ENCODE peak calls at places on chromosomes 1 and 21, in ten cellular contexts. U, C, B, T, N, E, P, Z, G and A are unnamed samples.

GRCh38 chr1:94014635-94015488 is 105.6 kb upstream of the GCLM start:
- DNase-seq in U (no peak), C (no peak), B (no peak), T (no peak), N (no peak), E (no peak), P (no peak), Z (peak; percentile 80), G (no peak), A (no peak)

GRCh38 chr21:26806734-26807372 is 38.4 kb downstream of the ADAMTS1 start:
- DNase-seq in U (no peak), C (no peak), B (no peak), T (no peak), N (no peak), E (no peak), P (peak; percentile 24), Z (peak; percentile 87), G (no peak), A (no peak)

GRCh38 chr1:19342894-19343616 is 30.9 kb downstream of the SLC66A1 start:
- DNase-seq in U (no peak), C (no peak), B (no peak), T (no peak), N (no peak), E (no peak), P (no peak), Z (no peak), G (no peak), A (no peak)

GRCh38 chr1:76337777-76338176 is 263.2 kb downstream of the ST6GALNAC3 start:
- DNase-seq in U (no peak), C (no peak), B (no peak), T (no peak), N (no peak), E (no peak), P (no peak), Z (no peak), G (no peak), A (no peak)

GRCh38 chr1:4113897-4114296 is 213.8 kb upstream of the C1orf174 start:
- DNase-seq in U (no peak), C (no peak), B (no peak), T (no peak), N (no peak), E (no peak), P (no peak), Z (no peak), G (no peak), A (no peak)

GRCh38 chr21:29382029-29382654 is 83.4 kb downstream of the BACH1 start:
- DNase-seq in U (no peak), C (no peak), B (no peak), T (no peak), N (no peak), E (no peak), P (peak; percentile 87), Z (peak; percentile 61), G (no peak), A (no peak)

GRCh38 chr1:209652121-209652742 is at the start of gene LAMB3:
- DNase-seq in U (no peak), C (peak; percentile 92), B (no peak), T (no peak), N (no peak), E (no peak), P (peak; percentile 95), Z (no peak), G (no peak), A (no peak)

GRCh38 chr1:23593042-23593521 is 33.8 kb upstream of the ID3 start:
- DNase-seq in U (no peak), C (no peak), B (no peak), T (no peak), N (no peak), E (no peak), P (peak; percentile 77), Z (no peak), G (no peak), A (no peak)

GRCh38 chr1:116880952-116881351 is 28.8 kb upstream of the PTGFRN start:
- DNase-seq in U (no peak), C (no peak), B (peak; percentile 42), T (no peak), N (no peak), E (no peak), P (no peak), Z (no peak), G (no peak), A (no peak)

GRCh38 chr1:163195728-163196448 is 6.8 kb downstream of the RGS5 start:
- DNase-seq in U (no peak), C (no peak), B (no peak), T (no peak), N (no peak), E (no peak), P (no peak), Z (peak; percentile 30), G (no peak), A (no peak)

DNA sequence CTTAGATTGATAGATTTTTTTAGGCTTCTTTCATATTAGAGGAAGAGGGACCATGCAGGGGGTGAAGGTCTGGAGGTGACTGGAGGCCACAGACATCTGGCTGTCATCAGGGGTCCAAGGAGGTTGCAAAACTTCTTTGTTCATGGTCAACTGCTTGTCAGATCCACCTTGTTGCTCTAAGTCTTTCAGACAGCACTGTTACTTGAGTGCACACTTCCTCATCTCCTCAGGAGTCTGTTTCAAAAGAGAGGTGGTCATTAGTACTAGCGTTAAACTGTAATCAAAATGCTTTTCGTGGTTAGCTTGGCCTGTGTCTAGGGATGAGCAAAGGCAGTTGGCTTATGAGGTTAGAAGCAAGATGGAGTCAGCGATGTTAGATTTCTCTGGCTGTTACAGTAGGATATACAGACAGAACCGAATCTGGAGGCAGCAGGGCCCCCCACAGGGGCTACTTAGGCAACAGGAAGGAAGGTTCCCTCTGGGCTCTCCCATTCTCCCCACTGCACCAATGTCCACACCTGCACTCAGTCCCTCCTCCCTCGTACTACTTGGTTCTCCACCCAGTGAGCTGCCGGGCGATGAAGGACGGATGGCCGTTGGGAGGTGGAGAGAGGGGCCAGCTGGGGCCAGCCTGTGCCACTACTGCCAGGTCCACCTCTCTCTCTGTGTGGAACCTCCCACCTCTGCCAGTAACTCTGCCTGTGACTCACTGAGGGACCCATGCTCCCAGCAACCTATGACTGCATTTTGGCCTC is 57.2 kb downstream of the TOR1AIP2 start:
- DNase-seq in U (no peak), C (no peak), B (no peak), T (no peak), N (no peak), E (no peak), P (no peak), Z (no peak), G (no peak), A (no peak)
- TF ChIP-seq CTCF in U (no peak), C (no peak), B (no peak), T (no peak), N (no peak), E (no peak), P (no peak), Z (no peak), G (no peak), A (no peak)

GRCh38 chr1:170068923-170069322 is 5.6 kb downstream of the KIFAP3 start:
- DNase-seq in U (no peak), C (no peak), B (no peak), T (no peak), N (no peak), E (no peak), P (no peak), Z (no peak), G (no peak), A (no peak)

GRCh38 chr1:170071378-170071777 is 3.1 kb downstream of the KIFAP3 start:
- DNase-seq in U (no peak), C (no peak), B (no peak), T (no peak), N (no peak), E (no peak), P (no peak), Z (no peak), G (no peak), A (no peak)

GRCh38 chr1:170063109-170063826 is 11.2 kb downstream of the KIFAP3 start:
- DNase-seq in U (no peak), C (no peak), B (no peak), T (no peak), N (no peak), E (no peak), P (peak; percentile 82), Z (peak; percentile 55), G (no peak), A (no peak)

DNA sequence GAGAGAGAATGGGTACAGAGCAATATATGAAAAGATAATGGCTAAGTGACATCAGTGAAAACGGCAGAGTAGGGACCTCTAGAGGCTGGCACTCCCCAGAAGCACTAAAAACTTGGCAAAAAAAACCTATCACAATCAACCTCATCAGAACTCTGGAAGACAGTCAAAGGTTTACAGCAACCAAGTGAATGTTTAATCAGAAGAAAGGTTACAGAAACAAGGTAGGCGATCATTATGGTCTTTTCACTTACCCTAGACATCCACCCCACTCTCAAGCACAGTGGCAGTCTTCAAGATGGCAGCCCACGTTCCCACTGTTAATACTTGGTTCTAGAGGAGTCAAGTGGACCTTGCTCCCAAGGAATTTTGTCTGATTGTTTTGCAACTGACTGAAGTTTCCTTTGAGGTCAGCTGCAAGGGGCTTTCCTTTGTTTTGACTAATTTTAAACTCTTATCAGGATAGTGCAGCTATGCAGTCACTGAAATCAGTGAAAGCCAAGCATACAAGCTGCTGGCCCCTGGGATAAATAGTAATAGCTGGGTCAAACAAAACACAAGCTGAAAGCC is 7.2 kb downstream of the KIFAP3 start:
- DNase-seq in U (no peak), C (peak; percentile 22), B (no peak), T (no peak), N (no peak), E (no peak), P (no peak), Z (no peak), G (no peak), A (no peak)
- TF ChIP-seq CTCF in U (no peak), C (no peak), B (no peak), T (peak; percentile 9), N (peak; percentile 15), E (no peak), P (no peak), Z (no peak), G (no peak), A (no peak)

DNA sequence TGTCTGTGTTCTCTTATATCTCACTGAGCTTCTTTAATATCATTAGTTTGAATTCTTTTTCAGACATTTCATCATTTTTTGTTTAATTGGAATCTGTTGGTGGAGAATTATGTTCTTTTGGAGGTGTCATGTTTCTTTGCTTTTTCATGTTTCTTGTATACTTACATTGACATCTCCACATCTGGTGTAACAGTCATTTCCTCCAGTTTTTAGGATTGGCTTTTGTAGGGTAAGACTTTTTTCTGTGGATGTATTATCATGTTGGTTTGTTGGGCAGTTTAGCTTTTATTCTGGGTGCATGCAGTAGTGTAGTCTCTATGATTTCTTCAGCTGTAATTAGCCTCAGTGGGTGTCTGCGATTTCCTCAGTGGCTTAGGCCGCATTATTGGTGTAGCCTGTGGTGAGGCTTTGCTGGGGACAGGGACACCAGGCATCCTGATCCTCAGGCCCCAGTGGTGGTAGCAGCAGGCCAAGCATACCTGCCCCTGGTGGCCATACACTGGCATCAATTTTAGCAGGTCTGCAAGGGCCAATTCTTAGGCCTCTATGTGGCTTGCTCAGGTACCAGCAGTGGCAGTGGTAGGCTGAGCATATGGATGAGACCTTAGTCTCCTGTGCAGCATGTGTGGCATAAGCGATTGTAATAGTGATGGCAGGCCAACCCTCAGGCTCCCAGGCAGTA is 77.6 kb upstream of the SAMD13 start:
- DNase-seq in U (no peak), C (no peak), B (no peak), T (no peak), N (no peak), E (no peak), P (no peak), Z (no peak), G (no peak), A (no peak)
- TF ChIP-seq CTCF in U (no peak), C (no peak), B (no peak), T (no peak), N (no peak), E (no peak), P (no peak), Z (peak; percentile 8), G (no peak), A (no peak)

GRCh38 chr1:32741417-32742131 is 39.0 kb upstream of the SYNC start:
- DNase-seq in U (peak; percentile 62), C (peak; percentile 54), B (peak; percentile 34), T (peak; percentile 67), N (no peak), E (no peak), P (peak; percentile 70), Z (no peak), G (no peak), A (no peak)
- TF ChIP-seq CTCF in U (peak; percentile 8), C (no peak), B (no peak), T (peak; percentile 14), N (no peak), E (no peak), P (peak; percentile 53), Z (peak; percentile 29), G (no peak), A (peak; percentile 54)